ENCODE peak calls at places on chromosome 6, in four cellular contexts. X is endothelial cell, I is NB4, N is omental fat pad. O is an unnamed sample.
A peak's percentile ranks its signal among the peaks of the same experiment; 100 is the strongest.

GRCh38 chr6:154386848-154387717 is 30.5 kb upstream of the IPCEF1 start:
- DNase-seq in X (no peak), I (no peak), N (no peak), O (no peak)

GRCh38 chr6:20271818-20272217 is 59.5 kb upstream of the MBOAT1 start:
- DNase-seq in X (no peak), I (no peak), N (no peak), O (no peak)

GRCh38 chr6:160172704-160173103 is 51.1 kb downstream of the SLC22A1 start:
- DNase-seq in X (no peak), I (no peak), N (no peak), O (no peak)

GRCh38 chr6:154478021-154478651 is 32.3 kb downstream of the CNKSR3 start:
- DNase-seq in X (no peak), I (no peak), N (no peak), O (peak; percentile 12)

GRCh38 chr6:152087096-152087495 is 279.6 kb downstream of the ESR1 start:
- DNase-seq in X (no peak), I (no peak), N (no peak), O (no peak)

GRCh38 chr6:150928882-150929281 is 63.4 kb downstream of the MTHFD1L start:
- DNase-seq in X (no peak), I (no peak), N (no peak), O (peak; percentile 13)

GRCh38 chr6:118768904-118769325 is 117.5 kb upstream of the CEP85L start:
- DNase-seq in X (no peak), I (peak; percentile 64), N (no peak), O (no peak)

GRCh38 chr6:168640738-168641137 is 199.8 kb downstream of the SMOC2 start:
- DNase-seq in X (no peak), I (no peak), N (no peak), O (no peak)

GRCh38 chr6:137202078-137202477 is 17.1 kb downstream of the IFNGR1 start:
- DNase-seq in X (no peak), I (no peak), N (no peak), O (peak; percentile 4)

DNA sequence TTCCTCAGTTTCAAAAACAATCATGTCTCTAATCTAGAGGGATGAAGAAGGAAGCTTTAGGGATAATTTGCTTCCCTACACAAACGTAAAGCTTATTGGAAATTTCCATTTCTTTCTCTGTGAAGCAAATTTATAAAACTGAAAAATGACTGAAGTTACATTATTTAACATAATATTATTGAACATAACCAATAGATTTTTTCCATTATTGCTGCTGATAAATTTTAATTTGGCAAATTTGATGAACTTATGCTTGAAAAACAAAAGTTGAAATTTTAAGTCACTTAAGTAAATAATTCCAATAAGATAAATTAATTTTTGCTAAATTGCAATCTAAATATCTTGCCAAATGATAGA is 140.9 kb downstream of the GMDS start:
- DNase-seq in X (no peak), I (no peak), N (no peak), O (no peak)
- TF ChIP-seq CTCF in X (peak; percentile 39), I (no peak), N (no peak), O (peak; percentile 26)

GRCh38 chr6:116649129-116649528 is 19.4 kb downstream of the ZUP1 start:
- DNase-seq in X (no peak), I (no peak), N (no peak), O (no peak)

GRCh38 chr6:116651916-116652315 is 16.6 kb downstream of the ZUP1 start:
- DNase-seq in X (no peak), I (no peak), N (no peak), O (no peak)

DNA sequence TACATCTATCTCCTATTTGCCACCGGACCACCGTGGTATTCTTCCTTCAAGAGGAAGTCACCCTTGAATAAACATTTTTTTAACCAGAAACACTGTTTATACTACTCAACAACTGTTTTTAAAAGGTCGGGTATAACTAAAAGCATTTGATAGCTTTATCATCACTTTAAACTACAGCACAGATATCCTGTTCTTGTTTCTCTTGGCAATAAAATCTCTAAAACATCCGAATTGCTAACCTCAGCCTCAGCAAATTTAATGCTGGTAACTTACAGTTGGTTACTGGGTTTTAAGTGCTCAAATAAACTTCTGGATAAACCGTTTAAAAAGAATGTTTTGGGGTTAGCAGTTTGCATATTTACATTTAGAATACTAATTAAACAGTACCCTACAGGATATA is 20.4 kb downstream of the ZUP1 start:
- DNase-seq in X (no peak), I (no peak), N (no peak), O (no peak)
- TF ChIP-seq CTCF in X (no peak), I (no peak), N (no peak), O (no peak)

GRCh38 chr6:26249959-26250805 is 114.8 kb upstream of the BTN3A2 start:
- DNase-seq in X (peak; percentile 47), I (peak; percentile 96), N (no peak), O (peak; percentile 53)
- TF ChIP-seq CTCF in X (peak; percentile 11), I (peak; percentile 30), N (no peak), O (no peak)

GRCh38 chr6:69489970-69490369 is 306.8 kb downstream of the LMBRD1 start:
- DNase-seq in X (no peak), I (peak; percentile 22), N (no peak), O (no peak)

GRCh38 chr6:69487688-69488087 is 309.1 kb downstream of the LMBRD1 start:
- DNase-seq in X (no peak), I (peak; percentile 24), N (no peak), O (no peak)
- TF ChIP-seq CTCF in X (peak; percentile 91), I (peak; percentile 46), N (no peak), O (peak; percentile 39)

GRCh38 chr6:33607784-33608161 is 13.3 kb upstream of the ITPR3 start:
- DNase-seq in X (no peak), I (peak; percentile 51), N (no peak), O (no peak)
- TF ChIP-seq CTCF in X (no peak), I (peak; percentile 35), N (no peak), O (no peak)

DNA sequence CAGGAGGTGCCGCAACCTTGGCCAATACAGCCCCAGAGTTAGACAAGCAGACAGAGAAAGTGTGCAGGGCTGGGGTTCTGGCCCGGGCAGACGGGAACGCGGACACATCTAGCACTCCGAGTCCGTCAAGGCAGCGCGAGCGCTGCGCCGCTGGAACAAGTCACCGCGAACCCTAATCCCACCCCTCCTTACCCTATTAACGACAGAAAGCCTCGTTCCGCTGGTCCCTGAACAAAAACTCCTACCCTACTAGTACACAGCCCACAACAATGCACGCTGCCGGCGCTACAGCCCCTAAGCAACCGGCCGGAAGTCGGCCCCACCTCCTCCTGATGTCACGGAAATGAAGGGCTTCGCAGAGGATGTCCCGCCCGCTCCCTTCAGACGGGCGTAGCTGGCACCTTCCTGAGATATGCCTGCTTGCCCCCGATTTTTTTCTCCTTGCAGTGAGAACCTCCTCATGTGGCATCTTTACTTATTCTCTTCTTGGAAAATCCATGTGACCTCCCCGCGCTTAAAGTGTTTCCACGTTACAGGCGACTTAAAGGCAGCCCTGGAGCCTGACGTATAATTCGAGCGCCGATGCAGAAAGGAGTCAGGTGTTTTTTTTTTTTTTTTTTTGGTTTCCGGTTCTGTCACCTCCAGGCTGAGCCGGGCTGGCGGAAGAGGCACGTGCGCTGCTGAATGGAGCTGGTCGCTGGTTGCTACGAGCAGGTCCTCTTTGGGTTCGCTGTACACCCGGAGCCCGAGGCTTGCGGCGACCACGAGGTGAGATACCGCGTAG is at the start of the genes C6orf52 and PAK1IP1:
- DNase-seq in X (peak; percentile 85), I (peak; percentile 96), N (peak; percentile 85), O (peak; percentile 82)
- TF ChIP-seq CTCF in X (no peak), I (no peak), N (no peak), O (no peak)

GRCh38 chr6:33828764-33829731 is 25.2 kb upstream of the MLN start:
- DNase-seq in X (no peak), I (no peak), N (no peak), O (no peak)

GRCh38 chr6:33830635-33831240 is 26.9 kb upstream of the MLN start:
- DNase-seq in X (no peak), I (no peak), N (no peak), O (no peak)

GRCh38 chr6:33826537-33826936 is 22.7 kb upstream of the MLN start:
- DNase-seq in X (no peak), I (no peak), N (no peak), O (no peak)

GRCh38 chr6:33828452-33828763 is 24.6 kb upstream of the MLN start:
- DNase-seq in X (no peak), I (no peak), N (no peak), O (no peak)

DNA sequence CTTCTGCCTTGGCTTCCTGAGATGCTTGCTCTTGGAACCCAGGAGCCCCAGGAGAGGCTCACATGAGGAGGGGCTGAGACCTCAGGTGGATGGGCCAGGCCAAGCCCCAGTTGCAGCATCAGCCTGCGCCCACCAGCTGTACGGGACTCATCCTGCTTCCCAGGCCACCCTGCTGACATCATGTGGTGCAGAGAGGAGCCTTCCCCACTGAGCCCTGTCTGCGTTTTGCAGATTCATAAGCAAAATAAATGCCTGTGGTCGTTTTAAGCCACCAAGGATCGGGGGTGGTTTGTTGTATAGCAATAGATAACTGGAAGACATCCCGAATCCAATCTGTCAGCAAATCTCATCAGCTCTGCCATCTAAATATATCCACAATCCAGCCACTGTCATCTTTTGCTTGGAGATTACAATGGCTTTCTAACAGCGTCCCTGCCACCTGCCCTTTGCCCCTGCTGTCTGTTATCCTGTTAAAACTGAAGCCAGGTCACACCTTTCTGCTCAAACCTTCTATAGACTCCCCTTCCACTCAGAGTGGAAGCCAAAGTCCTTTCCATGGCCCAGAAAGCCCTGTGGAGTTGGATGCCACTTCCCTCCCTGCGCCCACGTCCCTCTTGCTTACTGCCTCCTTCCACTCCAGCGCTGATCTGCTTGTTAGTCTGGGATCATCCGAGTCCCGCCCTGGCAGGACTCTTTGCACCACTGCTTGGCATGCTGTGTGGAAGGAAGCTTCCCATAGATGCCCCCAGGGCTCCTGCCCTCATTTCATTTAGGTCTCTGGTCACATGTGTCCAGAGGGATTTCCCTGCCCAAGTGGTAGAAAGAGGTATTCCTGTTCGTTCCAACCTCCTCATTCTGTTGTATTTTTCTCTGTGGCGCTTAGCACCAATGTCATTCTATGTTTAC is 24.0 kb upstream of the MLN start:
- DNase-seq in X (no peak), I (no peak), N (no peak), O (no peak)
- TF ChIP-seq CTCF in X (no peak), I (no peak), N (no peak), O (no peak)

GRCh38 chr6:30687659-30688431 is 1.4 kb upstream of the PPP1R18 start:
- DNase-seq in X (peak; percentile 21), I (peak; percentile 28), N (no peak), O (no peak)

GRCh38 chr6:30686908-30687658 is 638 bp upstream of the PPP1R18 start:
- DNase-seq in X (peak; percentile 89), I (peak; percentile 99), N (peak; percentile 70), O (peak; percentile 92)

GRCh38 chr6:30689985-30690384 is 799 bp downstream of the NRM start:
- DNase-seq in X (no peak), I (no peak), N (no peak), O (no peak)

GRCh38 chr6:30689022-30689865 is 1.5 kb downstream of the NRM start:
- DNase-seq in X (no peak), I (no peak), N (no peak), O (no peak)

GRCh38 chr6:30688569-30688968 is 2.1 kb upstream of the PPP1R18 start:
- DNase-seq in X (no peak), I (no peak), N (no peak), O (no peak)
- TF ChIP-seq CTCF in X (no peak), I (no peak), N (no peak), O (no peak)

DNA sequence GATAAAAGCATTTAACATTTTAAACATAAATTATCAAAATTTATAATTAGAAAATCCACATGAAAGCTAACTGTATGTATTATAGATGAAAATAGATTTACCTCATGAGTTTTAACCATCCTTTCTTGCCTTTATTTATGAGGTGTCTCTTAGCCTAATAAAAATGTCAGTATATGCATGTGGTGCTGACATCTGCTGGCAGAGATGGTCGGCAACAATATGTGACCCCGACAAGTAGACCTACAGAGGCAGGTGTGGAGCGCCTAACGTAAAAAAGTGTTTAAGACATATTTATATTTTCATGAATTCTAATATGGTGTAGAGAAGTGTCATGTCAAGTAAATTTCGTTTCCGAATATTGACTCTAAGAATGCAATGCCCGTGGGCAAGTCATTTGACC is 149.0 kb upstream of the FUT9 start:
- DNase-seq in X (peak; percentile 13), I (peak; percentile 36), N (no peak), O (no peak)
- TF ChIP-seq CTCF in X (peak; percentile 45), I (peak; percentile 23), N (no peak), O (peak; percentile 36)

O was measured in nephron progenitor cell.